ENCODE peak calls at places on chromosomes 11 and 22, in six cellular contexts. B is AG10803, T is MG63, N is retinal pigment epithelial cell, E is esophagus squamous epithelium, P is body of pancreas. O is an unnamed sample.

GRCh38 chr11:125987066-125987641 is 41.3 kb downstream of the VSIG10L2 start:
- DNase-seq in N (no peak), E (no peak), B (no peak), P (no peak), T (no peak), O (no peak)

GRCh38 chr11:133078591-133079179 is 453.6 kb downstream of the OPCML start:
- DNase-seq in N (peak; percentile 12), B (peak; percentile 42), E (no peak), T (peak; percentile 26), P (peak; percentile 44), O (no peak)

GRCh38 chr11:65979261-65979759 is 17.8 kb downstream of the SART1 start:
- DNase-seq in B (no peak), N (no peak), E (no peak), P (no peak), T (no peak), O (no peak)

GRCh38 chr11:87879118-87879517 is 296.1 kb downstream of the RAB38 start:
- DNase-seq in N (no peak), B (peak; percentile 65), T (no peak), P (no peak), E (no peak), O (no peak)

GRCh38 chr11:57751676-57752253 is at the start of gene BTBD18:
- DNase-seq in T (no peak), P (peak; percentile 75), B (peak; percentile 51), N (no peak), E (no peak), O (peak; percentile 47)

GRCh38 chr11:96130061-96130460 is 206.2 kb upstream of the MTMR2 start:
- DNase-seq in T (no peak), E (no peak), N (no peak), B (no peak), P (no peak), O (no peak)

GRCh38 chr11:69397732-69398131 is 83.7 kb upstream of the LINC01488 start:
- DNase-seq in B (peak; percentile 21), N (no peak), P (no peak), E (no peak), T (no peak), O (no peak)

GRCh38 chr22:49724030-49724892 is 103.4 kb downstream of the BRD1 start:
- DNase-seq in E (no peak), T (no peak), N (no peak), P (no peak), B (no peak), O (peak; percentile 60)

GRCh38 chr11:68266121-68266891 is 5.5 kb downstream of the C11orf24 start:
- DNase-seq in P (no peak), N (no peak), T (no peak), E (no peak), B (no peak), O (no peak)

GRCh38 chr11:19703211-19703610 is 9.4 kb upstream of the NAV2 start:
- DNase-seq in P (no peak), B (peak; percentile 30), T (peak; percentile 77), E (no peak), N (no peak), O (no peak)

GRCh38 chr22:23762866-23763578 is at the start of gene C22orf15:
- DNase-seq in E (no peak), P (no peak), B (peak; percentile 54), T (peak; percentile 24), N (no peak), O (no peak)

GRCh38 chr11:105108247-105108646 is 31.3 kb downstream of the CARD18 start:
- DNase-seq in B (no peak), T (no peak), E (no peak), P (no peak), N (no peak), O (no peak)

GRCh38 chr22:27105142-27106025 is 448.0 kb downstream of the MIAT start:
- DNase-seq in T (peak; percentile 87), P (peak; percentile 56), N (no peak), E (no peak), B (peak; percentile 92), O (no peak)

GRCh38 chr11:26964335-26964734 is 29.6 kb upstream of the FIBIN start:
- DNase-seq in E (no peak), N (no peak), T (no peak), B (no peak), P (no peak), O (no peak)

GRCh38 chr11:70466596-70466995 is 68.3 kb downstream of the CTTN start:
- DNase-seq in P (no peak), B (no peak), N (no peak), E (no peak), T (no peak), O (no peak)

GRCh38 chr11:34624069-34624468 is 3.2 kb downstream of the EHF start:
- DNase-seq in P (peak; percentile 50), N (no peak), E (no peak), B (no peak), T (peak; percentile 72), O (no peak)

GRCh38 chr22:19710020-19710768 is 4.1 kb upstream of the SEPTIN5 start:
- DNase-seq in N (no peak), T (no peak), E (no peak), P (no peak), B (no peak), O (no peak)

GRCh38 chr11:107953506-107953905 is 25.3 kb downstream of the RAB39A start:
- DNase-seq in B (no peak), P (no peak), N (peak; percentile 43), T (no peak), E (no peak), O (no peak)

GRCh38 chr11:70503878-70504240 is 105.5 kb downstream of the CTTN start:
- DNase-seq in T (no peak), P (no peak), E (no peak), N (no peak), B (no peak), O (no peak)

GRCh38 chr11:72030428-72031045 is 31.8 kb downstream of the IL18BP start:
- DNase-seq in E (no peak), P (no peak), N (no peak), T (no peak), B (no peak), O (no peak)

GRCh38 chr11:86447763-86448480 is 73.2 kb downstream of the CCDC81 start:
- DNase-seq in T (no peak), B (no peak), P (no peak), N (no peak), E (no peak), O (no peak)

GRCh38 chr22:32680277-32680676 is 121.2 kb upstream of the TIMP3 start:
- DNase-seq in B (no peak), N (no peak), T (no peak), P (no peak), E (no peak), O (no peak)

GRCh38 chr11:35927730-35928129 is 16.1 kb upstream of the LDLRAD3 start:
- DNase-seq in B (peak; percentile 32), N (peak; percentile 37), P (peak; percentile 84), E (peak; percentile 3), T (peak; percentile 52), O (no peak)

GRCh38 chr11:87030458-87031054 is 7.2 kb upstream of the TMEM135 start:
- DNase-seq in B (no peak), E (no peak), P (no peak), N (no peak), T (no peak), O (no peak)

GRCh38 chr11:71331631-71332030 is 79.3 kb upstream of the SHANK2 start:
- DNase-seq in P (no peak), T (no peak), E (no peak), B (no peak), N (no peak), O (no peak)

DNA sequence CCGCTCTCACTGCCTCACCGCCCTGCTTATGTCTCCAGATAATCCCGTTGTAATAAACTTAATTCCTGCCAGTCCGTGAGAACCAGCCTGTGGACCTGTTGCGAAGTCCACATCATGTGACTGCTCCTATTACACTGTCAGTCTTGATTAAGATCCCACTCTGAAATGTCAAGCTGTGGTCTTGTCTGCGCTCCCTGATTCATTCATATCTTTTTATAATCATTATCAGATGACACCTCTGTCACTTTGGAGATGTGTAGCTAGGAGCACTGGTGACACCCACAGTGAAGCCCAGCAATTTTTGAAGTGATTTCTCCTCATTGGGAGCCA is 377.3 kb downstream of the TBC1D22A start:
- DNase-seq in E (no peak), T (no peak), N (peak; percentile 51), B (no peak), P (no peak), O (no peak)
- H3K4me3 ChIP-seq in E (no peak overlapping the region), T (no peak overlapping the region), N (no peak overlapping the region), B (no peak overlapping the region), P (no peak overlapping the region), O (no peak overlapping the region)

GRCh38 chr22:37259540-37260029 is 15.5 kb upstream of the RAC2 start:
- DNase-seq in E (no peak), N (no peak), T (no peak), P (no peak), B (peak; percentile 46), O (no peak)
- H3K4me3 ChIP-seq in E (no peak overlapping the region), N (peak overlapping the region; percentile 21), T (no peak overlapping the region), P (no peak overlapping the region), B (peak overlapping the region; percentile 15), O (no peak overlapping the region)

DNA sequence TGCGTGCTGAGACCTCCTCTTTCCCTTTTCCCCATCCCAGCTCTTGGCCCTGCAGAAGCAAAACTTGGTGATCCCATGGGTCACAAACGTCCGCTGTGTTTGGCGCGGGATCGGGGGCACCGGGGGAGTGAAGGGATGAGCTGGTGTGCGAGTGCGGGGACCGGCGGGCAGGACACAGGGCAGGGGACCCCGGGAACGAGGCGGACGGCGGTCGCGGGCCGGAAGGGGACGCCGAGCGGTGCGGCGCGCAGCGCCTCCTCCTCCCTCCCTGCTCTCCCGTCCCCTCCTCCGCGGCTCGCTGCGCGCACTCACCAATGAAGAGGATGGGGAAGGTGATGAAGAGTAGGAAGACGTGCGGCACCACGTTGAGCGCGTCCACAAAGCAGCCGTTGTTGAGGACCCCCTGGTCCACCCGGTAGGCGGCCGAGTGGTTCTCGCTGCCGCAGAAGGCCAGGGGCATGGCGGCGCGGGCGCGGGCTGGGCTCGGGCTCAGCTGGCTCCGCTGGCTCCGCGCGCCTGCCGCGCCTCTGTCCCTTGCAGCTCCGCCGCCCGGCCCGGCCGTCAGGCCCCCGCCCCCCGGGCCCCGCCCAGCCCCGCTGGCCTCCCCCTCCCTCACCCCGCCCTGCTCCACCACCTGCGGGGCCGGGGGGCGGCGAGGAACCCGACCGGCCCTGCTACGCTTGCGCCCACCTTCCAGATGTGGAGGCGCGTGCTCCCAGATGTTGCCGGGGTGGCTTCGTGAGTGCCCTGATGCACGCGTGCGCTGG is at the start of gene ABCC8:
- DNase-seq in P (no peak), E (no peak), N (no peak), T (no peak), B (no peak), O (no peak)
- H3K4me3 ChIP-seq in P (no peak within 1 kb of the TSS), E (no peak within 1 kb of the TSS), N (no peak within 1 kb of the TSS), T (peak within 1 kb of the TSS; percentile 15), B (no peak within 1 kb of the TSS), O (no peak within 1 kb of the TSS)

DNA sequence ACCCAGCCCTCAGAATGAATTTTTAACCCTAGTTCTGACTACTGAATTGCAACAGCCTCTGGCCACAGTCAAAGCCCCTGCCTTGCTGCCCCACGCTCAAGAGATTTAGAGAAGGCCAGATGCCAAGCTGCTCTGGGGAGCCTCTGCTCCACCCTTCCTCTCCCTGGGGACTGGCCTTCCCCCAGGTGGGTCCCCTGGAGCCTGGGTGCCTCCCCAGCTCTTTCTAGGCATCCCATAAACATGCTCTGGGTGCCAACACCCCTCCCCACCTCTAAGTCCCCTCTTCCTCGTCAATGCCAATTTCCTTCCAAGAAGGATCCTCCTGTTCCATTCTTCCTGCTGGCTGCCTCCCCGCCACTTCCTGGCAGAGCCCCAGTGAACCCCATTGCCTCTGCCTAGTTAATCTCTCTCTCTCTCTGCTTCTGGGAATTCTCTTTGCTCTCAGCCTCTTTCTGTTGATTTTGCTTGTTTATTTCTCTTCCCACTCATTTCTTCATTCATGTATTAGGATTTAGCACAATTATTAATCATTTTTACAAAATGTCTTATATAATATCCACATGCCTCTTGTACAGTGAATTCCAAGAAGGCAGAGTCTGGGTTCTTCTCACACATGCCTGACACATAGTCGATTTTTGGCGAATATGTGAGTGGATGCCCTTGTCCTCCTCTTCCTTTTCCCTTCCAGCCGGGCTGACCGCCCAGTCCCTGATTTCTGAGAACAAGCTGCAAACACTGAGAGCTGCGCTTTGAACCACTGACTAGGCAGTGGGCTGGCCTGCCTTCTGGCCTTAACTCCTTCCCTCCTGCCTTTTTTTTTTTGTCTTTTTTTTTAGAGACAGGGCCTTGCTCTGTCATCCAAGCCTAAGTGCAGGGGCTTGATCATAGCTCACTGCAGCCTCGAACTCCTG is 17.5 kb downstream of the UQCR10 start:
- DNase-seq in T (peak; percentile 35), E (no peak), P (peak; percentile 68), N (no peak), B (peak; percentile 55), O (no peak)
- H3K4me3 ChIP-seq in T (no peak overlapping the region), E (no peak overlapping the region), P (no peak overlapping the region), N (no peak overlapping the region), B (no peak overlapping the region), O (no peak overlapping the region)